ENCODE peak calls at places on chromosomes 2 and 18, in four cellular contexts. W is nephron progenitor cell, F is brain microvascular endothelial cell, A is progenitor cell of endocrine pancreas. O is an unnamed sample.

GRCh38 chr2:151575338-151575737 is 158.9 kb downstream of the NEB start:
- DNase-seq in F (peak; percentile 52), A (no peak), W (no peak), O (no peak)

GRCh38 chr18:45619062-45619825 is 4.0 kb downstream of the SLC14A2 start:
- DNase-seq in A (no peak), W (no peak), F (no peak), O (no peak)

GRCh38 chr2:41441958-41442357 is 605.9 kb upstream of the PKDCC start:
- DNase-seq in A (no peak), W (no peak), F (no peak), O (no peak)

GRCh38 chr18:48842259-48843061 is 108.3 kb downstream of the SMAD7 start:
- DNase-seq in W (peak; percentile 54), F (peak; percentile 66), A (no peak), O (no peak)

GRCh38 chr2:68726608-68727367 is 7.8 kb upstream of the ARHGAP25 start:
- DNase-seq in A (no peak), W (no peak), F (no peak), O (no peak)

GRCh38 chr18:57697434-57697833 is 75.8 kb upstream of the NARS1 start:
- DNase-seq in F (no peak), A (no peak), W (no peak), O (no peak)

GRCh38 chr18:77250926-77251729 is 1.5 kb downstream of the GALR1 start:
- DNase-seq in F (no peak), W (peak; percentile 47), A (no peak), O (no peak)

GRCh38 chr2:232142049-232142448 is 180.5 kb downstream of the DIS3L2 start:
- DNase-seq in F (peak; percentile 27), W (peak; percentile 23), A (no peak), O (no peak)

GRCh38 chr2:219219781-219220532 is 1.2 kb upstream of the ABCB6 start:
- DNase-seq in F (no peak), W (no peak), A (no peak), O (no peak)

GRCh38 chr2:38187416-38188127 is 111.6 kb upstream of the CYP1B1 start:
- DNase-seq in W (no peak), F (peak; percentile 80), A (no peak), O (peak; percentile 74)

GRCh38 chr18:35610089-35610488 is 28.5 kb downstream of the GALNT1 start:
- DNase-seq in A (no peak), W (no peak), F (no peak), O (no peak)

GRCh38 chr2:222572264-222572721 is 83.6 kb downstream of the FARSB start:
- DNase-seq in A (no peak), W (no peak), F (peak; percentile 10), O (no peak)

DNA sequence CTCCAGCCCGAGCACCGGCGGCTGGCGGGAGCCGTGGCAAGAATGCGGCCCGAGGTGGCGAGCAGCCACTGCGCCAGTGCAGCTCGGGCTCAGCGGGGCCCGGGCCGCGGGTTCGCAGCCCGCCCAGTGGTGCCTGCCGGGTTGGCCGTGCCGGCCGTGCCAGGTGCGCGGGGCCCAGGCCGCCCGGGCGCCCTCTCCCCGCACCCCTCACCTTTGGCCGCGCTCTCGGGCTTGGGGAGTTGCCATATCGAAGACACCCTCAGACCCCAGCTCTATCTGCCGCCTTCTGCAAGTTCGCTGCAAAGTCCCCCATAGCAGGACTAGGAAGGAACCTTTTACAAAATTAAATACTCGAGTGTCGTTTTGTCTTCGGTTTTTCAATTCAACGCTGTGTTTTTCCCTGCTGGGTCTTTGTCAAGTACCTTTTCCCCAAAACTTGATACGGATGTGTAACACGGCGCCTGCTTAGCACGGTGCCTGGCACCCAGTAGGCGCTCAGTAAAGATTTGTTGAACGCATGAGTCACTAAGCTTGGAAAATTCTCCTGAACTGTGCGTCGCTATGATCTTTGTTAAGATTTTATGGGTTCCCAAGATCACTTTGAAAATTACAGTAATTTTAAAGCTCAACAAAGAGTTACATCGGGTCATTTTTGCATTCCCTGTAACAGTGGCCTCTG is 657 bp downstream of the STRADB start:
- DNase-seq in W (no peak), F (no peak), A (no peak), O (no peak)
- TF ChIP-seq CTCF in W (no peak), F (no peak), A (no peak), O (no peak)

GRCh38 chr2:173021939-173022371 is 53.7 kb upstream of the MAP3K20 start:
- DNase-seq in F (peak; percentile 22), W (no peak), A (no peak), O (no peak)
- TF ChIP-seq CTCF in F (peak; percentile 65), W (no peak), A (peak; percentile 23), O (peak; percentile 61)

GRCh38 chr2:233179848-233180368 is 71.6 kb upstream of the ATG16L1 start:
- DNase-seq in F (no peak), W (no peak), A (no peak), O (no peak)
- TF ChIP-seq CTCF in F (no peak), W (no peak), A (no peak), O (no peak)

GRCh38 chr2:28751956-28752607 is 452 bp downstream of the PPP1CB start:
- DNase-seq in F (no peak), W (peak; percentile 81), A (no peak), O (no peak)

GRCh38 chr2:28752608-28752984 is 966 bp downstream of the PPP1CB start:
- DNase-seq in W (no peak), A (no peak), F (no peak), O (no peak)

GRCh38 chr2:28754321-28754720 is 2.7 kb downstream of the PPP1CB start:
- DNase-seq in A (no peak), F (no peak), W (no peak), O (no peak)

GRCh38 chr2:28751102-28751955 is at the start of gene PPP1CB:
- DNase-seq in F (peak; percentile 90), A (peak; percentile 92), W (peak; percentile 93), O (peak; percentile 92)

GRCh38 chr2:28753043-28753683 is 1.5 kb downstream of the PPP1CB start:
- DNase-seq in F (peak; percentile 66), A (no peak), W (peak; percentile 41), O (peak; percentile 38)
- TF ChIP-seq CTCF in F (peak; percentile 75), A (peak; percentile 63), W (peak; percentile 54), O (peak; percentile 79)

O was measured in AG04450.